ENCODE peak calls at places on chromosomes 5 and 9, in seven cellular contexts. K is heart left ventricle, F is A549, Y is sigmoid colon, N is IMR-90, Z is Peyer's patch, V is HCT116. R is an unnamed sample. For H3K9me3, the result is how much of the 10 kb centered on the place peaks cover.

GRCh38 chr9:97077465-97078295 is 38.7 kb upstream of the CTSV start:
- DNase-seq in Z (no peak), F (no peak), Y (no peak), V (no peak), N (no peak), K (no peak), R (no peak)

GRCh38 chr5:31161772-31162171 is 31.7 kb upstream of the CDH6 start:
- DNase-seq in F (peak), K (no peak), V (no peak), Z (no peak), Y (no peak), N (no peak), R (no peak)

GRCh38 chr9:88187631-88188030 is 49.4 kb upstream of the SPATA31C2 start:
- DNase-seq in V (no peak), K (no peak), F (no peak), N (peak), Y (no peak), Z (no peak), R (no peak)

GRCh38 chr9:133251773-133252172 is 23.2 kb downstream of the ABO start:
- DNase-seq in N (no peak), Z (no peak), V (no peak), K (no peak), F (no peak), Y (no peak), R (no peak)

GRCh38 chr5:33631786-33632185 is 191.0 kb downstream of the TARS1 start:
- DNase-seq in Y (no peak), V (no peak), F (no peak), N (peak), Z (no peak), K (no peak), R (no peak)

GRCh38 chr9:115229496-115229895 is 111.5 kb upstream of the TNC start:
- DNase-seq in K (no peak), V (peak), N (no peak), Z (no peak), Y (no peak), F (peak), R (no peak)

GRCh38 chr5:10635257-10635860 is 71.5 kb downstream of the ANKRD33B start:
- DNase-seq in N (peak), K (no peak), Z (peak), Y (no peak), F (no peak), V (peak), R (no peak)

GRCh38 chr5:44714871-44715580 is 93.7 kb upstream of the MRPS30 start:
- DNase-seq in V (no peak), K (no peak), N (no peak), F (no peak), Y (no peak), Z (no peak), R (no peak)

GRCh38 chr9:100486479-100487176 is 13.7 kb downstream of the TMEFF1 start:
- DNase-seq in N (no peak), F (no peak), Y (no peak), K (no peak), V (no peak), Z (no peak), R (no peak)

GRCh38 chr5:10663531-10664183 is 97.4 kb downstream of the DAP start:
- DNase-seq in K (no peak), N (peak), F (no peak), Z (no peak), V (no peak), Y (peak), R (no peak)

GRCh38 chr5:123755587-123756324 is 243.8 kb downstream of the CSNK1G3 start:
- DNase-seq in N (peak), K (no peak), Y (no peak), V (no peak), F (peak), Z (no peak), R (no peak)

GRCh38 chr5:153896701-153897100 is 142.0 kb downstream of the FAM114A2 start:
- DNase-seq in Z (no peak), Y (no peak), K (no peak), N (peak), V (no peak), F (no peak), R (no peak)

GRCh38 chr5:61637566-61637965 is 305.5 kb downstream of the ZSWIM6 start:
- DNase-seq in Z (no peak), K (no peak), N (no peak), Y (no peak), F (no peak), V (no peak), R (no peak)

DNA sequence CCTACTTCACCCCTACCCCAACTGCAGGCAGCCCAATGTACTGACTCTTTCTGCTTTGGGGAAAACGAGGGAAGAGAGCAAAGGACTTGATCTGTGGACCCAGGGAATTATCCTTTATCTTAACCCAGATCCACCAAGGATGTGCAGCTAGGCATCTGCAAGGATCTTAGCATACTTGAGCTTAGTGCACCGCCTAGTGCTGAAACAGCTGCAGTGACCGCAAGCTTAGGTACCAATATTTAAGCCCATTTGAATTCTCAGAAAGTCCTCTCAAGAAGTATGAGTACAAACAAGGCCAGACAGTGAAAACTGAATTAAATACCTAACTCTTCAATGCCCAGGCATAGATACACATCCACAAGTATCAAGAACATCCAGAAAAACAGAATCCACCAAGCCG is 576.7 kb upstream of the ADAMTS16 start:
- DNase-seq in K (no peak), N (no peak), Y (no peak), F (peak), Z (no peak), V (no peak), R (no peak)
- H3K9me3 ChIP-seq in K (under half), N (under half), Y (under half), F (under half), Z (under half), V (under half), R (under half)

GRCh38 chr9:135443811-135444470 is 35.6 kb upstream of the PPP1R26 start:
- DNase-seq in F (no peak), K (no peak), V (no peak), Z (no peak), Y (no peak), N (no peak), R (no peak)

GRCh38 chr9:135439916-135440315 is 39.7 kb upstream of the PPP1R26 start:
- DNase-seq in V (no peak), K (no peak), N (no peak), F (no peak), Y (no peak), Z (no peak), R (no peak)

GRCh38 chr9:135437259-135437658 is 42.3 kb upstream of the PPP1R26 start:
- DNase-seq in F (no peak), V (no peak), Y (no peak), K (no peak), N (no peak), Z (no peak), R (no peak)

GRCh38 chr9:135440620-135441019 is 39.0 kb upstream of the PPP1R26 start:
- DNase-seq in N (no peak), Y (no peak), F (peak), Z (no peak), K (no peak), V (peak), R (no peak)
- TF ChIP-seq CTCF in N (no peak), Y (no peak), F (peak), Z (no peak), K (no peak), V (peak), R (no peak)

DNA sequence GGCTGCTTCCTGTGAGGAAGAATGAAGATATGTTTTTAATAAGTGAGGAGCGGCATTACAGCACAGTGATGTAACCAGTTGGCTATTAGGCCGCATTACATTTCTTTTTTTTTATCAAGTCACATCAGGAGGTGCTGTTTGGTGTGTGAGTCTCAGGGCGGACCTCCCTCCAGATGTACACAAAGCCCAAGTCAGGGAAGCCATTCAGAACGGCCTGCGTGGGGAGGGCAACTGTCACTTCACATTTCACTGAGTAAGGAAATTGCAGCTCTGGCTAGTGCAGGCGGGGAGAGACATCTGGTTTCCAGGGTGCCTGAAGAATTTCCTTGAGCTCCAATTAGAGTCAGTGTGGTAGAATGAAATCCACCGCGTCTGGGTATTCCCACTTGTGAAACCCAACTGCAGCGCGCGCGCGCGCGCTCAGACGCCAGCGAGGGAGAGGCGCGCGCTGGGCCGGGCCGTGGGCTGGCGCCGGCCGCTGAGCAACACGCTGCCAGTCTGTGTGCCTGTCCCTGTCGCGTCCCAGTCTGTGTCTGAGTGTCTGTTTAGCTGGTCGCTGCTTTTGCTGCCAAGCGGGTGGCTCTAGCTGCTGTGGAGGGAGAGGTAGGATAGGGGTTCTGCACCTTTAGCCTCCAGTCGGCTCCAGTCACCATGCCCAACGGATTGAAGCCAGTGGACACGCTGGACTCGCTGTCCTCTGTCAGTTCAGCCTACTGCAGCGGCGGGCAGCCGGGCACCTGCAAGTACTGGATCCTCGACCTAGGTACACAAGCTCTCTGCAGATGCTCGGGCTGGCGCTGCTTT is 140.8 kb upstream of the OTULINL start:
- DNase-seq in F (no peak), Z (no peak), N (peak), Y (peak), K (peak), V (no peak), R (peak)
- TF ChIP-seq POLR2A in F (no peak), Z (no peak), N (peak), Y (peak), K (no peak), V (no peak), R (no peak)

DNA sequence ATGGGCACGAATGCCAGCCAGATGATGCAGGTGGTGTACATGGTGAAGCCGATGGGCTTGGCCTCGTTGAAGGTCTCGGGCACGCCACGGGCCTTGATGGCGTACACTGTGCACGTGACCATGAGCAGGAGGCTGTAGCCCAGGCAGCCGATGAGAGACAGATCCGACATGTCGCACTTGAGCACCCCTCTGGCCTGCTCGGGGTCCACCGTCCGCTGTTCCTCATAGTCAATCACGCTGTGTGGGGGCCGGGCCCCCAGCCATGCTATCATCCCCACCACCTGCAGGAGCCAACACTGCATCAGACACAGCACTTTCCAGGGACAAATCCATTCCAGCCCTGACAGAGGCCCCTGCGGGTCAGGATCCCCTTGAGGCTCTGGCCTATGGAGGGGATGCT is 12.2 kb downstream of the GRM6 start:
- DNase-seq in N (no peak), V (no peak), Z (no peak), Y (no peak), F (no peak), K (no peak), R (no peak)
- H3K9me3 ChIP-seq in N (half or more), V (under half), Z (under half), Y (under half), F (under half), K (under half), R (half or more)

GRCh38 chr5:164312801-164313200 is 807.4 kb downstream of the MAT2B start:
- DNase-seq in V (no peak), K (no peak), N (no peak), Y (no peak), Z (no peak), F (no peak), R (no peak)
- TF ChIP-seq CTCF in V (no peak), K (no peak), N (no peak), Y (no peak), Z (no peak), F (no peak), R (no peak)

GRCh38 chr5:142200387-142200786 is 91.8 kb downstream of the NDFIP1 start:
- DNase-seq in F (no peak), Z (no peak), V (no peak), K (no peak), N (no peak), Y (no peak), R (no peak)
- TF ChIP-seq POLR2A in F (no peak), Z (no peak), V (no peak), K (no peak), N (no peak), Y (no peak), R (no peak)

GRCh38 chr5:63727583-63727982 is 234.7 kb downstream of the HTR1A start:
- DNase-seq in K (no peak), F (no peak), Y (no peak), Z (no peak), V (no peak), N (no peak), R (no peak)
- H3K9me3 ChIP-seq in K (under half), F (under half), Y (under half), Z (under half), V (under half), N (under half), R (under half)

GRCh38 chr5:172303090-172303995 is 19.8 kb upstream of the UBTD2 start:
- DNase-seq in F (no peak), Y (no peak), Z (no peak), N (no peak), V (peak), K (no peak), R (no peak)

GRCh38 chr5:172305380-172305779 is 21.8 kb upstream of the UBTD2 start:
- DNase-seq in F (no peak), Z (no peak), Y (no peak), V (no peak), K (no peak), N (no peak), R (no peak)

GRCh38 chr5:172299916-172300439 is 16.4 kb upstream of the UBTD2 start:
- DNase-seq in N (peak), K (no peak), V (no peak), F (no peak), Z (no peak), Y (no peak), R (no peak)

GRCh38 chr5:172303996-172304335 is 20.4 kb upstream of the UBTD2 start:
- DNase-seq in Y (no peak), Z (no peak), N (no peak), V (no peak), F (no peak), K (no peak), R (no peak)

GRCh38 chr5:172302047-172302710 is 18.6 kb upstream of the UBTD2 start:
- DNase-seq in V (no peak), F (no peak), Z (no peak), N (no peak), Y (no peak), K (no peak), R (no peak)
- TF ChIP-seq CTCF in V (no peak), F (no peak), Z (no peak), N (no peak), Y (no peak), K (no peak), R (no peak)

DNA sequence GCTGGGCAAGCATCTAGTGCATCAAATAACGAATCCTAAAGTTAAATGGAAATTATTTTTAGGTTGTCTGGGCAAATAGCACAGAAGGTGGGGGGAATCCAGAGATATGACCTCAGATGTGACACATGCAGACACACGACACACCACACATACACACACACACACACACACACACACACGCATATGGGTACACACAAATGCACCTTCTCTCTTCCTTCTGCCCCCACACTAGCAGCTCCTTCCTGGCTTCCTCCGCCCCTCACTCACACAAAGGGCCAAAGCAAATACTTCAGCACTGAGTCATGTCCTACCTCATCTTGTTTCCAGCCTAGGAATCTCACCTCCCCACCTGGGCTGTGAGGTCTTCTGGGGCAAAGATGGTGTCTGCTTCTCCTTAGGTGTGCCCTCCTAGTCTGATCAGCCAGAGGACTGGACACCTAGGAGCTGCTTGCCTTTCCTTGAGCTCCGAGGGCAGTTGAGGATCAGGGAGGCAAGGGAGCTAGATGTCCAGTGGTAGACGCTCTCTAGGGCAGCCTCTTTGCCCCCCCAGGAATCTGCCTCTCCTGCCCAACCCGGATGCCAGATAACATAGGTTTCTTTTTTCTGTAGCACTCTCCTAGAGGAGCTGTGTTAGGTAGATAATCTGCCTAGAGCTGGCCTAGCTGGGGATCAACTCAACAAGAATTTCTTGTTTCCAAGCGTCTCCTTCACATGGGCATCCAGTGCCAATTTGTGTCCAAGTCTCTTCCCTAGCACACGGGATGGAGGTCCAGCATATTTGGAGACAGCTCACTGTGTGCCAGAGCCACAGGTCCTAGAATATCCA is 14.3 kb upstream of the JADE2 start:
- DNase-seq in Z (no peak), K (no peak), N (peak), F (peak), Y (no peak), V (no peak), R (peak)
- TF ChIP-seq POLR2A in Z (no peak), K (no peak), N (no peak), F (no peak), Y (no peak), V (no peak), R (no peak)

DNA sequence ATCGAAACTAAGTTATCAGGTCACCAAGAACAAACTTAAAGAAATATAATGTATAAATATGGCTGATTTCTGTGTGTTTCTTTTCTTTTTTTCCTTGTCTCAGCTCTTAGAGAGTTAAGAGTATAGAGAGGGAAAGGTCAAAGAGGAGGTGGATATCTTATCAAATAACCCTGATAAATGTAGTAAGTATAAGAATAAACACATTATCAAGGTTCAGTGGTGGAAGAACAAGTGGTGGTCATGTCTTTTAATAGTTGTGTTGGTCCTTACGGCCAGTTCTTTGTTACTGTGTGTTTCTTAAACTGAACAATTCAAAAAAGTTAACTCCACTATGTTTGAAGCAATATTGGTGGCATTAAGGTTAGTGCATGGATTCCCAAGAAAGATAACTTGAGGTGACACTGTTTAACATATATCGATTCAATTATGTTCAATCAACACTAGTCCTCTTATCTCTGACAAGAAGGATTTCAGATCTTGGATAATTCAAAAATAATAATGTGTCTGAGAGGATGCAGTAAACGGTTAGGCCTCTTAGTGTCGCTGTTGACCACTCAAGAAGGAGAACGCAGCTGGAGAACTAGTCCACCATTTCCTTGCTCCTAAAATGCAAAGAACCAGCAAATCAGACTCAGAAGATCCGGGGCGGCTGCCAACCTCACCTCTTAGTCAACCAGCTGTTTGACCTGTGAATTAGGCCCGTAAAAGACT is at the start of gene PCDHGA3:
- DNase-seq in Y (no peak), Z (no peak), V (no peak), F (peak), N (peak), K (no peak), R (no peak)
- H3K9me3 ChIP-seq in Y (under half), Z (under half), V (under half), F (under half), N (under half), K (under half), R (half or more)

R was measured in breast epithelium.